ENCODE peak calls at places on chromosomes 13 and 19, in seven cellular contexts. K is CD8-positive, alpha-beta memory T cell; U is heart right ventricle; B is stomach; D is spleen; L is thoracic aorta; W is small intestine. H is an unnamed sample. For H3K36me3, the result is how much of the 10 kb centered on the place peaks cover.

GRCh38 chr19:34214040-34214439 is 40.3 kb upstream of the GARRE1 start:
- DNase-seq in K (no peak), U (no peak), B (no peak), D (no peak), L (no peak), W (no peak), H (no peak)

GRCh38 chr19:51690359-51691121 is 2.6 kb upstream of the SPACA6 start:
- DNase-seq in K (peak), U (peak), B (peak), D (peak), L (no peak), W (peak), H (peak)

GRCh38 chr19:56476093-56476492 is 1.1 kb downstream of the ZNF667 start:
- DNase-seq in K (no peak), U (no peak), B (no peak), D (no peak), L (no peak), W (no peak), H (no peak)

GRCh38 chr19:28577199-28577598 is 635.8 kb downstream of the UQCRFS1 start:
- DNase-seq in K (no peak), U (no peak), B (no peak), D (peak), L (no peak), W (no peak), H (no peak)

GRCh38 chr19:17079710-17080440 is 4.3 kb downstream of the MYO9B start:
- DNase-seq in K (peak), U (peak), B (peak), D (peak), L (peak), W (peak), H (peak)

GRCh38 chr13:33642374-33643065 is 175.4 kb upstream of the RFC3 start:
- DNase-seq in K (no peak), U (peak), B (no peak), D (no peak), L (no peak), W (peak), H (no peak)

GRCh38 chr19:10975374-10976036 is 14.7 kb downstream of the SMARCA4 start:
- DNase-seq in K (no peak), U (peak), B (peak), D (no peak), L (no peak), W (peak), H (no peak)

GRCh38 chr19:23415561-23416191 is 20.4 kb upstream of the ZNF91 start:
- DNase-seq in K (no peak), U (peak), B (no peak), D (no peak), L (no peak), W (peak), H (no peak)

GRCh38 chr19:17351815-17352435 is 14.6 kb downstream of the GTPBP3 start:
- DNase-seq in K (no peak), U (no peak), B (no peak), D (no peak), L (no peak), W (no peak), H (no peak)

GRCh38 chr19:49637865-49638350 is 2.0 kb downstream of the RRAS start:
- DNase-seq in K (no peak), U (peak), B (peak), D (peak), L (peak), W (peak), H (no peak)

GRCh38 chr13:40756042-40756441 is 14.9 kb downstream of the MRPS31 start:
- DNase-seq in K (no peak), U (no peak), B (no peak), D (no peak), L (no peak), W (no peak), H (no peak)

GRCh38 chr13:105048685-105049084 is 1486.8 kb downstream of the EFNB2 start:
- DNase-seq in K (no peak), U (no peak), B (no peak), D (no peak), L (no peak), W (no peak), H (no peak)

GRCh38 chr19:10228925-10229324 is 2.2 kb downstream of the S1PR2 start:
- DNase-seq in K (no peak), U (peak), B (no peak), D (no peak), L (no peak), W (peak), H (peak)

GRCh38 chr13:73303858-73304257 is 245.1 kb downstream of the KLF5 start:
- DNase-seq in K (no peak), U (no peak), B (no peak), D (no peak), L (no peak), W (no peak), H (no peak)

GRCh38 chr13:109157275-109157674 is 527.9 kb downstream of the MYO16 start:
- DNase-seq in K (no peak), U (no peak), B (no peak), D (no peak), L (no peak), W (no peak), H (no peak)

GRCh38 chr13:47959468-47960088 is 41.5 kb downstream of the SUCLA2 start:
- DNase-seq in K (no peak), U (no peak), B (no peak), D (no peak), L (no peak), W (no peak), H (no peak)

GRCh38 chr13:23889598-23890224 is 511 bp upstream of the MIPEP start:
- DNase-seq in K (no peak), U (no peak), B (no peak), D (no peak), L (no peak), W (peak), H (peak)

GRCh38 chr19:31976775-31977536 is 368.5 kb upstream of the ZNF507 start:
- DNase-seq in K (no peak), U (no peak), B (no peak), D (no peak), L (no peak), W (no peak), H (no peak)

GRCh38 chr13:46698910-46699460 is 98.0 kb downstream of the ESD start:
- DNase-seq in K (no peak), U (no peak), B (no peak), D (no peak), L (no peak), W (no peak), H (no peak)
- H3K36me3 ChIP-seq in K (under half), U (half or more), B (under half), D (half or more), L (under half), W (under half), H (half or more)

GRCh38 chr19:35901854-35902661 is at the start of gene HCST:
- DNase-seq in K (peak), U (no peak), B (no peak), D (peak), L (no peak), W (peak), H (peak)
- H3K4me3 ChIP-seq in K (peak), U (peak), B (peak), D (peak), L (peak), W (peak), H (peak)

DNA sequence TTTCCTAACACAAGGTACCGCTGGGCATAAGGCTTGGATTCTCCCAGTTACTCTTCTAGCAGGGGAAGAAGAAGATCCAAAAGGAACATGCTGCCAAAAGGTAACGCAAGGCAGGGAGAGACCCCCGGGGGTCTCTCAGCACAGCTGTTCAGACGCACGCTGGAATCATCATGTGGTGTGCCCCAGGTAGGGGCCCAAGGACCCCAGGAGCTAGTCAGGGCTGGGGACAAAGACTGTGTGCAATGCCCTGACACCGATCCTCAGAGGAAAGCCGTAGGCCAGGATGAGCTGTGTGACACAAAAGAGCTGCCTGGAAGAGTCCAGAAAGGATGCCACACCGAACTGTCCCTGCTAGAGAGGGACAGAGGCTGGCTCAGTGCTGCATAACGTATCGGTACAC is 22.3 kb upstream of the EPHX3 start:
- DNase-seq in K (no peak), U (no peak), B (no peak), D (no peak), L (no peak), W (no peak), H (no peak)
- H3K36me3 ChIP-seq in K (half or more), U (half or more), B (half or more), D (half or more), L (half or more), W (under half), H (half or more)

GRCh38 chr19:58492265-58492664 is 16.1 kb downstream of the ZNF446 start:
- DNase-seq in K (no peak), U (no peak), B (no peak), D (no peak), L (no peak), W (no peak), H (no peak)

DNA sequence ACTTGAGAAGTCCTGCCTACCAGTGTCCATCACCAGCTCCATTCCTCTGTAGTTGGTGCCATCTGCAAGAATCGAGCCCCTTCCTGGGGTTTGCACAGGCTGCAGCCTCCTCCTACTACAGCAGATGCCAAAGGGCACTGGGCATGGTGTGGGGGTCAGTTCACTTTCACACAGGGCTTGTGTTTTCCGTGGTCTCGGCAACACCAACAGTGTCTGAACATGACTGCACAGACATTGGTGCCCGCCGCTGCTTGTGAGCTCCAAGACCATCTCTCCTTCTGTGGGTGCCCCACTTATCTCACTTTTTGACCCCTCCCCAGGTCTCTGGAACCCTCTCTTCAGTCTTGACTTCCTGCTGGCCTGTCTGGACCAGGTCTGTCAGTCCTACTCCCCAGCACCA is 15.2 kb downstream of the ZNF446 start:
- DNase-seq in K (no peak), U (no peak), B (no peak), D (no peak), L (no peak), W (no peak), H (no peak)
- H3K4me3 ChIP-seq in K (no peak), U (no peak), B (no peak), D (no peak), L (no peak), W (no peak), H (no peak)

H was measured in CD4-positive, CD25-positive, alpha-beta regulatory T cell.